ENCODE peak calls at places on chromosomes 4 and X, in five cellular contexts. R is H1, A is HCT116, Y is GM12878, T is K562. S is an unnamed sample.

GRCh38 chr4:139641218-139641617 is 24.4 kb upstream of the MGST2 start:
- DNase-seq in R (no peak), A (no peak), Y (no peak), T (no peak), S (peak; percentile 69)

GRCh38 chr4:3041192-3042142 is 32.9 kb downstream of the HTT-AS start:
- DNase-seq in R (peak; percentile 64), A (no peak), Y (no peak), T (no peak), S (peak; percentile 55)

GRCh38 chr4:3657917-3658913 is 108.0 kb upstream of the ADRA2C start:
- DNase-seq in R (no peak), A (no peak), Y (no peak), T (no peak), S (no peak)

GRCh38 chr4:140602714-140603113 is 34.0 kb upstream of the UCP1 start:
- DNase-seq in R (no peak), A (no peak), Y (no peak), T (no peak), S (no peak)

GRCh38 chr4:55184600-55185523 is 59.5 kb upstream of the KDR start:
- DNase-seq in R (peak; percentile 71), A (peak; percentile 64), Y (no peak), T (peak; percentile 62), S (peak; percentile 35)

GRCh38 chrX:9897761-9898161 is 69.4 kb upstream of the CLDN34 start:
- DNase-seq in R (no peak), A (no peak), Y (no peak), T (no peak), S (no peak)

GRCh38 chr4:154490261-154490588 is 1.4 kb downstream of the DCHS2 start:
- DNase-seq in R (no peak), A (no peak), Y (no peak), T (no peak), S (no peak)

GRCh38 chr4:40462326-40462725 is 127.2 kb downstream of the CHRNA9 start:
- DNase-seq in R (no peak), A (no peak), Y (peak; percentile 57), T (no peak), S (no peak)

GRCh38 chr4:25676221-25676620 is 20.6 kb downstream of the SLC34A2 start:
- DNase-seq in R (no peak), A (no peak), Y (no peak), T (no peak), S (no peak)

GRCh38 chr4:81504685-81505598 is 33.2 kb upstream of the RASGEF1B start:
- DNase-seq in R (no peak), A (no peak), Y (no peak), T (peak; percentile 4), S (no peak)

GRCh38 chr4:8685831-8686230 is 93.3 kb downstream of the CPZ start:
- DNase-seq in R (no peak), A (no peak), Y (no peak), T (no peak), S (no peak)

GRCh38 chr4:67700119-67700873 is 659 bp downstream of the UBA6 start:
- DNase-seq in R (no peak), A (no peak), Y (no peak), T (peak; percentile 21), S (no peak)

GRCh38 chrX:6307156-6307555 is 78.5 kb upstream of the NLGN4X start:
- DNase-seq in R (no peak), A (no peak), Y (no peak), T (no peak), S (no peak)

GRCh38 chrX:2425281-2426071 is 75.3 kb downstream of the DHRSX start:
- DNase-seq in R (no peak), A (no peak), Y (no peak), T (no peak), S (peak; percentile 10)

GRCh38 chr4:23828779-23829178 is 61.1 kb downstream of the PPARGC1A start:
- DNase-seq in R (no peak), A (no peak), Y (no peak), T (no peak), S (no peak)

GRCh38 chr4:57110635-57111546 is 706 bp upstream of the IGFBP7 start:
- DNase-seq in R (peak; percentile 56), A (no peak), Y (no peak), T (peak; percentile 2), S (no peak)

GRCh38 chr4:167290684-167291083 is 56.4 kb upstream of the SPOCK3 start:
- DNase-seq in R (no peak), A (peak; percentile 7), Y (no peak), T (no peak), S (no peak)

GRCh38 chrX:148784859-148785655 is 284.6 kb downstream of the AFF2 start:
- DNase-seq in R (no peak), A (no peak), Y (no peak), T (no peak), S (no peak)

GRCh38 chrX:107935664-107936433 is 46.3 kb downstream of the TEX13B start:
- DNase-seq in R (peak; percentile 52), A (no peak), Y (no peak), T (no peak), S (no peak)

GRCh38 chrX:151753313-151754041 is 18.9 kb downstream of the CNGA2 start:
- DNase-seq in R (peak; percentile 64), A (peak; percentile 13), Y (no peak), T (peak; percentile 69), S (peak; percentile 13)

GRCh38 chrX:16869393-16870094 is 618 bp downstream of the RBBP7 start:
- DNase-seq in R (peak; percentile 48), A (no peak), Y (no peak), T (peak; percentile 67), S (no peak)

GRCh38 chr4:126564283-126564854 is 1068.4 kb upstream of the INTU start:
- DNase-seq in R (no peak), A (no peak), Y (no peak), T (no peak), S (no peak)

GRCh38 chr4:83855044-83855443 is 319.1 kb downstream of the GPAT3 start:
- DNase-seq in R (no peak), A (peak; percentile 83), Y (no peak), T (no peak), S (peak; percentile 70)

GRCh38 chrX:48902776-48903175 is 5.0 kb downstream of the PQBP1 start:
- DNase-seq in R (no peak), A (no peak), Y (no peak), T (no peak), S (no peak)

GRCh38 chr4:117793786-117794369 is 240.4 kb upstream of the NDST3 start:
- DNase-seq in R (no peak), A (no peak), Y (no peak), T (no peak), S (no peak)

GRCh38 chr4:16278178-16278577 is 51.9 kb upstream of the TAPT1 start:
- DNase-seq in R (no peak), A (no peak), Y (no peak), T (no peak), S (no peak)

GRCh38 chrX:68895339-68896250 is 66.8 kb downstream of the EFNB1 start:
- DNase-seq in R (no peak), A (no peak), Y (no peak), T (peak; percentile 5), S (peak; percentile 3)

GRCh38 chr4:76620723-76621463 is 185.9 kb downstream of the SHROOM3 start:
- DNase-seq in R (no peak), A (no peak), Y (no peak), T (no peak), S (no peak)

GRCh38 chrX:78106651-78106986 is 2.6 kb downstream of the PGK1 start:
- DNase-seq in R (no peak), A (no peak), Y (no peak), T (no peak), S (no peak)

GRCh38 chr4:19748470-19748869 is 503.2 kb upstream of the SLIT2 start:
- DNase-seq in R (no peak), A (no peak), Y (no peak), T (no peak), S (no peak)

GRCh38 chr4:24988776-24989175 is 42.0 kb downstream of the LGI2 start:
- DNase-seq in R (peak; percentile 65), A (peak; percentile 13), Y (no peak), T (peak; percentile 25), S (peak; percentile 13)

GRCh38 chrX:78517124-78517523 is 142.0 kb downstream of the RTL3 start:
- DNase-seq in R (no peak), A (no peak), Y (peak; percentile 40), T (no peak), S (no peak)

GRCh38 chr4:8182858-8183725 is 16.0 kb upstream of the SH3TC1 start:
- DNase-seq in R (no peak), A (peak; percentile 23), Y (no peak), T (peak; percentile 65), S (no peak)

GRCh38 chrX:22575161-22575845 is 302.6 kb downstream of the CBLL2 start:
- DNase-seq in R (no peak), A (no peak), Y (no peak), T (no peak), S (no peak)

GRCh38 chr4:51830146-51830545 is 12.8 kb upstream of the DCUN1D4 start:
- DNase-seq in R (no peak), A (no peak), Y (no peak), T (no peak), S (no peak)
- TF ChIP-seq CEBPB in R (no peak), A (no peak), Y (no peak), T (no peak), S (no peak)

GRCh38 chr4:157220026-157220881 is at the start of gene GRIA2:
- DNase-seq in R (peak; percentile 86), A (no peak), Y (no peak), T (peak; percentile 4), S (peak; percentile 1)
- TF ChIP-seq EZH2 in R (no peak), A (no peak), Y (no peak), T (no peak), S (no peak)

DNA sequence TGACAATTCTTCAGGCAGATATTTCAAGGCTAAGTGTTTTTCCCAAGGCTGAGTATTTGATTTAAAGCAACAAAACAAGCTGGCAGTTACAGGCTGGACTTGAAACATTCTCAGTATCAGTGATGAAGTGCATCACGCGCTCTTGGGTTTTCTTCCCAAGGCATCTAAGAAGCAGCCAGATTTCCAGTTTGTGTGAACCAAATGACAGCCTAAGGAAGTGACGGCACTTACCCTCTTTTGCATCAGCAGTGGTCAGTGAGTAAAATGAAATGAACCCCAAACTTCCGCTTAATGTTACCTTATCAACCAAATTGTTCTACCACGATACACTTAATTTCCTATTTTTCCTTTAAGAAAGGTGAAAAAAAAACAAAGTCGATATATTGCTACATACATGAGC is 15.8 kb upstream of the GYPE start:
- DNase-seq in R (no peak), A (no peak), Y (no peak), T (no peak), S (no peak)
- TF ChIP-seq CEBPB in R (no peak), A (no peak), Y (no peak), T (no peak), S (no peak)

DNA sequence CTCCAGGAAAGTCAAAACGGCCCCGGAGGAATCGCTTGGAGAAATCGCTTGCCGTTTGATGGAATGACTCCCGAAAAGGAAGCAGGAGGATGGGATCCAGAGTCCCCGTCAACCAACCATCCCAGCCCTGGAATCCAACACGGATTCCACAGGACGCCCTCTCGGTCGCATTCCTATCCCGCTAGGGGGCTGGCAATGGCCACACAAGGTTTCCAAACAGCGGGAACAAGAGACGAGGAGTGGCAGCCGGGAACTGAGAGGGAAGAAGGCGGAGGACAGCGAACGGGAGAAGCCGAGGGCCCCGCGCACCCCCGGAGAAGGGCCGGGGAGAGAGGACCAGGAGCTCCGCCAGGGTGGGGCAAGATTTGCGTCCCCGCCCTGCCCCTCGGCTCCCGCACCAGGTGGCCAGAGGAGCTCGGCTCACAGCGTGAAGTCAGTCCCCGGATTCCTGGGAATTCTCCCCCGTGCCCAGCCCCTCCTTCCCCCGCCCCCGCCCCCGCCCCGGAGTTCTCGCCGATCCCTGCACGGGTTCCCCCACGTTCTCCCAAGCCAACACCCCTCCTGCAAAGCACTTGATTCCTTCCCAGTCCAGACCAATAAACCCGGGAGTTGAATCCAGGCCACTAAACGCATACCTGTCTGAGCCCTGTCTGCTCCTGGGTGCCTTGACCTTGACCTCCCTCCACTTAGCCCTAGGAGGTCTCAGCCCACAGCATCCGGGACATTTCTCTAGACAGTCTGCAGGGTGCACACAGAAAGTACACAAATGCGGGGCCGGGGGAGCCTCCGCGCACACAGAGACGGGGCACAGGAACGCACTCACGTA is 1.4 kb downstream of the PDZD4 start:
- DNase-seq in R (peak; percentile 69), A (no peak), Y (no peak), T (no peak), S (peak; percentile 2)
- TF ChIP-seq EZH2 in R (no peak), A (no peak), Y (no peak), T (no peak), S (no peak)